ENCODE peak calls at places on chromosome 19, in seven cellular contexts. One of them, this sample, is unnamed.
A peak's percentile ranks its signal among the peaks of the same experiment; 100 is the strongest.

GRCh38 chr19:49556412-49557398 is 23.7 kb downstream of the NOSIP start:
- DNase-seq in stimulated activated CD8-positive, alpha-beta memory T cell treated with anti-CD3 and anti-CD28 coated beads, Interleukin-12 subunit alpha, Interleukin-12 subunit beta, amount 100 ng/mL, for 1 hour: no peak
- DNase-seq in hypothalamus: no peak
- DNase-seq in suprapubic skin: no peak
- DNase-seq in hepatic stellate cell: no peak
- DNase-seq in CD4-positive, CD25-positive, alpha-beta regulatory T cell: no peak
- DNase-seq in stimulated activated CD4-positive, alpha-beta T cell treated with anti-CD3 and anti-CD28 coated beads, Interleukin-2, amount 100 ng/mL, for 48 hours: no peak
- DNase-seq in this sample: no peak

GRCh38 chr19:44653977-44654784 is 10.5 kb downstream of the PVR start:
- DNase-seq in stimulated activated CD8-positive, alpha-beta memory T cell treated with anti-CD3 and anti-CD28 coated beads, Interleukin-12 subunit alpha, Interleukin-12 subunit beta, amount 100 ng/mL, for 1 hour: peak; percentile 47
- DNase-seq in hypothalamus: no peak
- DNase-seq in suprapubic skin: peak; percentile 73
- DNase-seq in hepatic stellate cell: peak; percentile 43
- DNase-seq in CD4-positive, CD25-positive, alpha-beta regulatory T cell: peak; percentile 51
- DNase-seq in stimulated activated CD4-positive, alpha-beta T cell treated with anti-CD3 and anti-CD28 coated beads, Interleukin-2, amount 100 ng/mL, for 48 hours: peak; percentile 64
- DNase-seq in this sample: peak; percentile 35

GRCh38 chr19:35120492-35120891 is 4.9 kb downstream of the FXYD3 start:
- DNase-seq in stimulated activated CD8-positive, alpha-beta memory T cell treated with anti-CD3 and anti-CD28 coated beads, Interleukin-12 subunit alpha, Interleukin-12 subunit beta, amount 100 ng/mL, for 1 hour: no peak
- DNase-seq in hypothalamus: no peak
- DNase-seq in suprapubic skin: no peak
- DNase-seq in hepatic stellate cell: peak; percentile 61
- DNase-seq in CD4-positive, CD25-positive, alpha-beta regulatory T cell: no peak
- DNase-seq in stimulated activated CD4-positive, alpha-beta T cell treated with anti-CD3 and anti-CD28 coated beads, Interleukin-2, amount 100 ng/mL, for 48 hours: no peak
- DNase-seq in this sample: no peak

GRCh38 chr19:54893406-54893805 is 12.5 kb upstream of the NCR1 start:
- DNase-seq in stimulated activated CD8-positive, alpha-beta memory T cell treated with anti-CD3 and anti-CD28 coated beads, Interleukin-12 subunit alpha, Interleukin-12 subunit beta, amount 100 ng/mL, for 1 hour: no peak
- DNase-seq in hypothalamus: no peak
- DNase-seq in suprapubic skin: no peak
- DNase-seq in hepatic stellate cell: no peak
- DNase-seq in CD4-positive, CD25-positive, alpha-beta regulatory T cell: no peak
- DNase-seq in stimulated activated CD4-positive, alpha-beta T cell treated with anti-CD3 and anti-CD28 coated beads, Interleukin-2, amount 100 ng/mL, for 48 hours: no peak
- DNase-seq in this sample: no peak

GRCh38 chr19:5637971-5638370 is 15.1 kb downstream of the SAFB start:
- DNase-seq in stimulated activated CD8-positive, alpha-beta memory T cell treated with anti-CD3 and anti-CD28 coated beads, Interleukin-12 subunit alpha, Interleukin-12 subunit beta, amount 100 ng/mL, for 1 hour: no peak
- DNase-seq in hypothalamus: no peak
- DNase-seq in suprapubic skin: peak; percentile 9
- DNase-seq in hepatic stellate cell: no peak
- DNase-seq in CD4-positive, CD25-positive, alpha-beta regulatory T cell: no peak
- DNase-seq in stimulated activated CD4-positive, alpha-beta T cell treated with anti-CD3 and anti-CD28 coated beads, Interleukin-2, amount 100 ng/mL, for 48 hours: no peak
- DNase-seq in this sample: no peak

GRCh38 chr19:6443986-6444385 is 10.4 kb upstream of the SLC25A41 start:
- DNase-seq in stimulated activated CD8-positive, alpha-beta memory T cell treated with anti-CD3 and anti-CD28 coated beads, Interleukin-12 subunit alpha, Interleukin-12 subunit beta, amount 100 ng/mL, for 1 hour: no peak
- DNase-seq in hypothalamus: no peak
- DNase-seq in suprapubic skin: no peak
- DNase-seq in hepatic stellate cell: no peak
- DNase-seq in CD4-positive, CD25-positive, alpha-beta regulatory T cell: no peak
- DNase-seq in stimulated activated CD4-positive, alpha-beta T cell treated with anti-CD3 and anti-CD28 coated beads, Interleukin-2, amount 100 ng/mL, for 48 hours: no peak
- DNase-seq in this sample: no peak

GRCh38 chr19:41000310-41000737 is 9.2 kb downstream of the CYP2B6 start:
- DNase-seq in stimulated activated CD8-positive, alpha-beta memory T cell treated with anti-CD3 and anti-CD28 coated beads, Interleukin-12 subunit alpha, Interleukin-12 subunit beta, amount 100 ng/mL, for 1 hour: no peak
- DNase-seq in hypothalamus: no peak
- DNase-seq in suprapubic skin: no peak
- DNase-seq in hepatic stellate cell: no peak
- DNase-seq in CD4-positive, CD25-positive, alpha-beta regulatory T cell: no peak
- DNase-seq in stimulated activated CD4-positive, alpha-beta T cell treated with anti-CD3 and anti-CD28 coated beads, Interleukin-2, amount 100 ng/mL, for 48 hours: no peak
- DNase-seq in this sample: no peak

GRCh38 chr19:46493236-46494114 is 2.2 kb downstream of the PNMA8B start:
- DNase-seq in stimulated activated CD8-positive, alpha-beta memory T cell treated with anti-CD3 and anti-CD28 coated beads, Interleukin-12 subunit alpha, Interleukin-12 subunit beta, amount 100 ng/mL, for 1 hour: no peak
- DNase-seq in hypothalamus: no peak
- DNase-seq in suprapubic skin: peak; percentile 73
- DNase-seq in hepatic stellate cell: no peak
- DNase-seq in CD4-positive, CD25-positive, alpha-beta regulatory T cell: peak; percentile 46
- DNase-seq in stimulated activated CD4-positive, alpha-beta T cell treated with anti-CD3 and anti-CD28 coated beads, Interleukin-2, amount 100 ng/mL, for 48 hours: no peak
- DNase-seq in this sample: peak; percentile 47

GRCh38 chr19:47274891-47275865 is 493 bp downstream of the INAFM1 start:
- DNase-seq in stimulated activated CD8-positive, alpha-beta memory T cell treated with anti-CD3 and anti-CD28 coated beads, Interleukin-12 subunit alpha, Interleukin-12 subunit beta, amount 100 ng/mL, for 1 hour: no peak
- DNase-seq in hypothalamus: no peak
- DNase-seq in suprapubic skin: peak; percentile 86
- DNase-seq in hepatic stellate cell: no peak
- DNase-seq in CD4-positive, CD25-positive, alpha-beta regulatory T cell: no peak
- DNase-seq in stimulated activated CD4-positive, alpha-beta T cell treated with anti-CD3 and anti-CD28 coated beads, Interleukin-2, amount 100 ng/mL, for 48 hours: no peak
- DNase-seq in this sample: peak; percentile 3

GRCh38 chr19:13137290-13137794 is 12.8 kb downstream of the STX10 start:
- DNase-seq in stimulated activated CD8-positive, alpha-beta memory T cell treated with anti-CD3 and anti-CD28 coated beads, Interleukin-12 subunit alpha, Interleukin-12 subunit beta, amount 100 ng/mL, for 1 hour: no peak
- DNase-seq in hypothalamus: no peak
- DNase-seq in suprapubic skin: no peak
- DNase-seq in hepatic stellate cell: no peak
- DNase-seq in CD4-positive, CD25-positive, alpha-beta regulatory T cell: no peak
- DNase-seq in stimulated activated CD4-positive, alpha-beta T cell treated with anti-CD3 and anti-CD28 coated beads, Interleukin-2, amount 100 ng/mL, for 48 hours: no peak
- DNase-seq in this sample: no peak

This sample was measured in frontal cortex.